ENCODE peak calls at places on chromosomes 3 and 15, in four cellular contexts. One of them, this sample, is unnamed.

GRCh38 chr3:107884719-107885460 is 205.9 kb downstream of the CD47 start:
- DNase-seq in left ventricle myocardium superior: no peak
- DNase-seq in EH: peak
- DNase-seq in HEK293T: no peak
- DNase-seq in this sample: no peak

GRCh38 chr3:114454592-114455251 is 160.9 kb downstream of the TIGIT start:
- DNase-seq in EH: peak
- DNase-seq in HEK293T: peak
- DNase-seq in left ventricle myocardium superior: no peak
- DNase-seq in this sample: no peak

GRCh38 chr15:61049934-61050333 is 179.2 kb downstream of the RORA start:
- DNase-seq in left ventricle myocardium superior: no peak
- DNase-seq in HEK293T: no peak
- DNase-seq in EH: peak
- DNase-seq in this sample: no peak

GRCh38 chr3:193803288-193803687 is 210.3 kb downstream of the OPA1 start:
- DNase-seq in left ventricle myocardium superior: no peak
- DNase-seq in EH: no peak
- DNase-seq in HEK293T: no peak
- DNase-seq in this sample: no peak

GRCh38 chr15:93460717-93461116 is 371.7 kb upstream of the RGMA start:
- DNase-seq in HEK293T: no peak
- DNase-seq in left ventricle myocardium superior: no peak
- DNase-seq in EH: no peak
- DNase-seq in this sample: no peak

GRCh38 chr3:142046320-142047020 is 102.9 kb downstream of the TFDP2 start:
- DNase-seq in left ventricle myocardium superior: no peak
- DNase-seq in EH: no peak
- DNase-seq in HEK293T: no peak
- DNase-seq in this sample: no peak

GRCh38 chr3:56878046-56878445 is 76.3 kb upstream of the ARHGEF3 start:
- DNase-seq in EH: no peak
- DNase-seq in HEK293T: no peak
- DNase-seq in left ventricle myocardium superior: no peak
- DNase-seq in this sample: no peak

GRCh38 chr3:127822166-127822835 is at the start of gene MGLL:
- DNase-seq in left ventricle myocardium superior: peak
- DNase-seq in EH: peak
- DNase-seq in HEK293T: peak
- DNase-seq in this sample: no peak

GRCh38 chr3:197750396-197750831 is 731 bp downstream of the FYTTD1 start:
- DNase-seq in HEK293T: peak
- DNase-seq in EH: peak
- DNase-seq in left ventricle myocardium superior: peak
- DNase-seq in this sample: peak

GRCh38 chr15:74208901-74209559 is 6.4 kb upstream of the STRA6 start:
- DNase-seq in HEK293T: no peak
- DNase-seq in EH: peak
- DNase-seq in left ventricle myocardium superior: no peak
- DNase-seq in this sample: no peak

GRCh38 chr3:17840126-17840525 is 97.7 kb upstream of the TBC1D5 start:
- DNase-seq in HEK293T: no peak
- DNase-seq in left ventricle myocardium superior: no peak
- DNase-seq in EH: no peak
- DNase-seq in this sample: no peak

GRCh38 chr3:10546887-10547286 is 41.5 kb upstream of the ATP2B2 start:
- DNase-seq in EH: no peak
- DNase-seq in left ventricle myocardium superior: no peak
- DNase-seq in HEK293T: no peak
- DNase-seq in this sample: no peak

GRCh38 chr3:133573629-133574194 is at the start of gene CDV3:
- DNase-seq in EH: no peak
- DNase-seq in left ventricle myocardium superior: no peak
- DNase-seq in HEK293T: peak
- DNase-seq in this sample: no peak

GRCh38 chr3:93843981-93844380 is 129.7 kb downstream of the PROS1 start:
- DNase-seq in EH: peak
- DNase-seq in HEK293T: no peak
- DNase-seq in left ventricle myocardium superior: no peak
- DNase-seq in this sample: no peak

GRCh38 chr3:151228291-151229125 is 25.5 kb upstream of the GPR171 start:
- DNase-seq in EH: peak
- DNase-seq in left ventricle myocardium superior: no peak
- DNase-seq in HEK293T: no peak
- DNase-seq in this sample: no peak

GRCh38 chr3:198032445-198032936 is 72.5 kb downstream of the LMLN start:
- DNase-seq in EH: no peak
- DNase-seq in HEK293T: no peak
- DNase-seq in left ventricle myocardium superior: peak
- DNase-seq in this sample: no peak

This sample was measured in prostate gland.